ENCODE peak calls at places on chromosome 22, in four cellular contexts. T is H1, O is K562, P is GM12878. V is an unnamed sample.

GRCh38 chr22:31277741-31278642 is 14.3 kb downstream of the PIK3IP1 start:
- DNase-seq in T (no peak), O (no peak), P (no peak), V (no peak)

GRCh38 chr22:49792107-49792506 is 35.6 kb downstream of the BRD1 start:
- DNase-seq in T (no peak), O (no peak), P (no peak), V (no peak)

GRCh38 chr22:20024225-20025087 is 3.5 kb downstream of the TANGO2 start:
- DNase-seq in T (no peak), O (no peak), P (no peak), V (no peak)

GRCh38 chr22:33842421-33843094 is 77.7 kb downstream of the LARGE1 start:
- DNase-seq in T (no peak), O (no peak), P (no peak), V (no peak)

GRCh38 chr22:36756031-36756430 is 19.9 kb downstream of the IFT27 start:
- DNase-seq in T (no peak), O (no peak), P (no peak), V (no peak)

GRCh38 chr22:50563410-50564160 is 866 bp upstream of the SYCE3 start:
- DNase-seq in T (no peak), O (no peak), P (no peak), V (no peak)

GRCh38 chr22:17303840-17304779 is 65.2 kb upstream of the CECR2 start:
- DNase-seq in T (no peak), O (no peak), P (peak), V (no peak)

GRCh38 chr22:19891350-19892248 is 36.9 kb upstream of the GNB1L start:
- DNase-seq in T (no peak), O (peak), P (no peak), V (no peak)

GRCh38 chr22:30425616-30426394 is at the start of gene MTFP1:
- DNase-seq in T (peak), O (peak), P (no peak), V (no peak)

GRCh38 chr22:40009231-40009769 is 14.5 kb downstream of the FAM83F start:
- DNase-seq in T (peak), O (peak), P (no peak), V (no peak)

GRCh38 chr22:21887841-21888240 is 20.4 kb upstream of the MAPK1 start:
- DNase-seq in T (no peak), O (no peak), P (no peak), V (no peak)

GRCh38 chr22:40176921-40177737 is 596 bp upstream of the TNRC6B start:
- DNase-seq in T (peak), O (peak), P (peak), V (no peak)

GRCh38 chr22:32326647-32327046 is 31.0 kb upstream of the RFPL3 start:
- DNase-seq in T (peak), O (no peak), P (no peak), V (no peak)

GRCh38 chr22:40058265-40058664 is 63.5 kb downstream of the FAM83F start:
- DNase-seq in T (no peak), O (peak), P (no peak), V (no peak)

GRCh38 chr22:44668886-44669724 is 32.9 kb upstream of the PRR5 start:
- DNase-seq in T (no peak), O (no peak), P (no peak), V (no peak)

GRCh38 chr22:42316988-42317387 is 46.5 kb upstream of the TCF20 start:
- DNase-seq in T (no peak), O (peak), P (no peak), V (no peak)

GRCh38 chr22:39920134-39920743 is 19.4 kb downstream of the GRAP2 start:
- DNase-seq in T (no peak), O (peak), P (no peak), V (no peak)

GRCh38 chr22:49240016-49240380 is 587.7 kb downstream of the BRD1 start:
- DNase-seq in T (no peak), O (no peak), P (no peak), V (no peak)

GRCh38 chr22:18968011-18968749 is 32.1 kb upstream of the PRODH start:
- DNase-seq in T (peak), O (peak), P (no peak), V (no peak)

GRCh38 chr22:30453731-30454510 is 17.9 kb downstream of the SEC14L3 start:
- DNase-seq in T (no peak), O (no peak), P (no peak), V (no peak)

GRCh38 chr22:22030493-22031182 is 48.1 kb upstream of the TOP3B start:
- DNase-seq in T (no peak), O (peak), P (peak), V (no peak)

GRCh38 chr22:29994027-29994715 is 86.1 kb upstream of the HORMAD2 start:
- DNase-seq in T (no peak), O (no peak), P (no peak), V (no peak)

GRCh38 chr22:29879738-29880137 is 3.2 kb upstream of the MTMR3 start:
- DNase-seq in T (peak), O (peak), P (no peak), V (peak)

GRCh38 chr22:39898997-39899396 is 1.9 kb upstream of the GRAP2 start:
- DNase-seq in T (no peak), O (no peak), P (peak), V (no peak)

GRCh38 chr22:19748139-19748538 is 12.4 kb upstream of the TBX1 start:
- DNase-seq in T (no peak), O (no peak), P (no peak), V (no peak)

GRCh38 chr22:36368359-36368983 is 19.3 kb downstream of the MYH9 start:
- DNase-seq in T (no peak), O (peak), P (no peak), V (no peak)

GRCh38 chr22:33386270-33386669 is 328.1 kb upstream of the SYN3 start:
- DNase-seq in T (no peak), O (no peak), P (no peak), V (no peak)

GRCh38 chr22:47847281-47847890 is 1084.9 kb downstream of the TBC1D22A start:
- DNase-seq in T (no peak), O (no peak), P (no peak), V (no peak)
- TF ChIP-seq EGR1 in T (no peak), O (no peak), P (no peak), V (no peak)

GRCh38 chr22:45974498-45974897 is 2.5 kb downstream of the WNT7B start:
- DNase-seq in T (no peak), O (no peak), P (no peak), V (no peak)
- H2AFZ ChIP-seq in T (no peak), O (no peak), P (no peak), V (no peak)

DNA sequence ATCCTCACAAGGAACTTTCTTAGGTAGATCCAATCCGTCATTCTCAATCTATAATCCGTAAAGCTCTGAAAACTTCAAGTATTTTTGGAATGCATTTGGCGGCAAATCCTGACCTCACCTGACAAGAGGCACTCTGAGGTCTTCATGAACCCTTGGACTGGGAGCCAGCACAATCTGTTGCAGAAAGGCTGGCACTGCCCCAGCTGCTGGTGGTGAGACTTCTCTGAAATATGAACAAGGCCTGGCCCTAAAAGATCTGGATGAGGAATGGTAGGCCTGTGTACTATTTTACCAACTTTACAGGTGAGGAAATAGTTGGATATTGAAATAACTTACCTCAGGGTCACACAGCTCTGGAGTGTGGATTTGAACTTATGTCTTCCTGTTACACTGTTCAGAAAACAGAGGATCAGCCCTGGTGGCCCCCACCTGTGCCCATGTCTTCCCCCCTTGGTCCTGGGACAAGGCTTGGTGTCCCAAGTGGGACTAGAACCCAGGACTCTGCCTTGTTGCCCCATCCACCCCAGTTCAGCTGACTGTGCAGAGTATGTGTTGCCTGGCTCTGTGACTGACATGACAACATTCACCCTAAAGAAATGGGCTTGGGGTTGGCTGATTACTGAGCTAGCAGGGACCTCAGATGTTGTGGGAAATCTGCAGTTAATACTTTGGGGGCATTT is 471.4 kb downstream of the MN1 start:
- DNase-seq in T (peak), O (no peak), P (no peak), V (no peak)
- TF ChIP-seq EGR1 in T (no peak), O (no peak), P (no peak), V (no peak)

GRCh38 chr22:24503137-24503850 is 8.2 kb downstream of the UPB1 start:
- DNase-seq in T (peak), O (peak), P (peak), V (peak)

GRCh38 chr22:24505337-24505736 is 10.2 kb downstream of the UPB1 start:
- DNase-seq in T (no peak), O (no peak), P (no peak), V (no peak)

GRCh38 chr22:24507742-24508141 is 12.6 kb downstream of the UPB1 start:
- DNase-seq in T (peak), O (no peak), P (no peak), V (no peak)

GRCh38 chr22:24503851-24504170 is 8.7 kb downstream of the UPB1 start:
- DNase-seq in T (no peak), O (no peak), P (no peak), V (no peak)

DNA sequence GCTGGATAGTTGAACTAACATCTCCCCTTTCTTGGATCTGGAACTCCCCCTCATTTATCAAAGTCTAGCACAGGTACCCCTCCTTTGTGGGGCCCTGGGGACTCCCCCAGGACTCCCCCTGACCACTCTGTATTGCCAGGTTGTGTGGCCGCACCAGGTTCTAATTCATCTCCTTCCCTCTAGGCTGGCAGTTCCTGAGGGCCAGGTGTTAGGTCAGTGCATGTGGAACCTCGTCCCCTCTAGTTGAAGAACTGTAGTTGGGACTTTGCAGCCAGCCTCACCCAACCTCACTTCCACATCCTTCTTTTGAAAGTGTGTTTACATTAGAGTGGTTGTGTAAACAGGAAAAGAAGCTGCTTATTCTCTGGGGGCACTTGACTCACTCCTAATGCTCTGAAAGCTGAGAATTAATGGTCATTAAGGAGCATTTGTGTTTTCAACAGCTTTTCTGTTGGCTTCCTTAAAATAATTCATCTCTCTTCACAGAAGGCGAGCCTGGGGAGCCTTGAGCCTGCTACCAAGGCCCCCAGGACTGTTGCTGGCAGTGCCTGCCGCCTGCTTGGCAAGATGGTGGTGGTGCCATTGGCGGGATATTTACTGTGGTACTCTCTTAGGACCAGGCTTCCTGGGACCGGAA is 11.8 kb downstream of the UPB1 start:
- DNase-seq in T (no peak), O (no peak), P (no peak), V (no peak)
- H2AFZ ChIP-seq in T (no peak), O (no peak), P (peak), V (no peak)

GRCh38 chr22:38203090-38203810 is 1.5 kb downstream of the MAFF start:
- DNase-seq in T (peak), O (peak), P (no peak), V (no peak)

GRCh38 chr22:38201371-38201717 is 450 bp upstream of the MAFF start:
- DNase-seq in T (no peak), O (no peak), P (no peak), V (no peak)

GRCh38 chr22:38202437-38203089 is 769 bp downstream of the MAFF start:
- DNase-seq in T (peak), O (peak), P (no peak), V (no peak)

GRCh38 chr22:38199826-38200559 is 1.8 kb upstream of the MAFF start:
- DNase-seq in T (no peak), O (no peak), P (no peak), V (no peak)

DNA sequence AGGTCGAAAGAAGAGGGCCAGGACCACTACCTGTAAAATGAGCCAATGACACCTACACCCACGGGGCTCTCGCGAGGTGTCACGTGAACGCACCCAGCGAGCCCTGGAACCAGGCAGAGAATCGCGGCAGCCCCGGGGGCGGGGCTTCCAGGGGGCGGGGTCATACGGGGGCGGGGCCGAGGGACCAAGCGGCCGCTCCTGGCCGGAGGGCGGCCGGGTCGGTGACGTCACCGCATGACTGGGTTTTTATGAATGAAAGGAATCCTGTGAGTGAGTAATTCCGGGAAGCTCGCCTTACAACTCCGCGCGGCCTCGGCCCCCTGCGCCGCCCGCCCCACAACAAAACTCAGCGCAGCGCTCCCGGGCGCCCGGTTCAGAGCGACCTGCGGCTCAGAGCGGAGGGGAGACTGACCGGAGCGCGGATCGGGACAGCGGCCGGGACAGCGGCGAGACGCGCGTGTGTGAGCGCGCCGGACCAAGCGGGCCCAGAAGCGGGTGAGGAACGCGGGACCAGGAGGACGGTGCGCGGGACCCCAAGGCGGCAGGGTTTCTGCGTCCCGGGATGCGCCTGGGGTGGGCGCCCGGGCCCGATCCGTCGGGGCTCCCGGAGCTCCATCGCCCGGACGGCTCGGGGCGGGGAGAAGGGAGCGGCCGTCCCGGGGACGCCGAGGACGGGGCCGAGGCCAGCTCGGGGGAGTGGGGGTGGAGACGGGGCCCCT is at the start of gene MAFF:
- DNase-seq in T (peak), O (peak), P (peak), V (peak)
- TF ChIP-seq EGR1 in T (no peak), O (peak), P (peak), V (no peak)

DNA sequence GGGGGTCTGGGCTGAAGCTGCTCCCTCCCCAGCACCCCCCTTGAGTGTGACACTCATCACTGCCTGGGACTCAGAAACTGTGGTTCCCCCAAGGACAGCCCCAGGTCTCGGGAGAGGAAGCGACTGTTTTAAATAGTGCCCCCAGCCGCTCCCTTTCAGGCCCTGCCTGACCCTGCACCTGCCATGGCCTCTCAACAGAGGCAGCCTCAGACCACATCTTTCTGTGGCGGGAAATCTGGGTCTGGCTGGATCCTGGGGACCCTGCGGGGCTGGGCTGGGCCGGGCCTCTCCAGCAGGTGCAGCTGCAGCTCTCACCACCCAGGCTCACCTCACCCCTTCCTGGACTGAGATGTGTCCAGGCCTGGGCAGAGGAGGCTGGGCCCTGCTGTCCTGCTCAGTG is 3.7 kb upstream of the IGLL1 start:
- DNase-seq in T (no peak), O (no peak), P (no peak), V (no peak)
- H2AFZ ChIP-seq in T (no peak), O (no peak), P (no peak), V (no peak)